ENCODE peak calls at places on chromosomes 12 and 14, in ten cellular contexts. Y, N, J, A, M, U, H, P, D and B are unnamed samples.

GRCh38 chr12:104588048-104588942 is 131.5 kb downstream of the CHST11 start:
- DNase-seq in Y (no peak), N (no peak), J (no peak), A (peak), M (no peak), U (no peak), H (no peak), P (no peak), D (no peak), B (no peak)

GRCh38 chr14:63663428-63664142 is 21.9 kb upstream of the WDR89 start:
- DNase-seq in Y (no peak), N (no peak), J (no peak), A (peak), M (no peak), U (no peak), H (no peak), P (no peak), D (no peak), B (no peak)

GRCh38 chr12:6074394-6074793 is 50.1 kb downstream of the VWF start:
- DNase-seq in Y (no peak), N (peak), J (no peak), A (no peak), M (no peak), U (no peak), H (no peak), P (no peak), D (no peak), B (no peak)

GRCh38 chr14:105062048-105062433 is 3.2 kb downstream of the GPR132 start:
- DNase-seq in Y (no peak), N (no peak), J (no peak), A (no peak), M (no peak), U (no peak), H (no peak), P (no peak), D (no peak), B (no peak)

GRCh38 chr14:57480044-57480443 is 13.6 kb downstream of the CCDC198 start:
- DNase-seq in Y (no peak), N (no peak), J (no peak), A (no peak), M (no peak), U (no peak), H (no peak), P (no peak), D (no peak), B (no peak)

GRCh38 chr14:87148655-87149054 is 844.3 kb downstream of the GALC start:
- DNase-seq in Y (no peak), N (no peak), J (no peak), A (no peak), M (no peak), U (no peak), H (no peak), P (no peak), D (no peak), B (no peak)

GRCh38 chr14:104843442-104844305 is 21.4 kb upstream of the CEP170B start:
- DNase-seq in Y (no peak), N (no peak), J (peak), A (no peak), M (no peak), U (no peak), H (no peak), P (no peak), D (peak), B (no peak)

GRCh38 chr12:123336530-123336929 is 28.1 kb downstream of the SBNO1 start:
- DNase-seq in Y (no peak), N (no peak), J (no peak), A (no peak), M (peak), U (no peak), H (no peak), P (no peak), D (no peak), B (no peak)

GRCh38 chr14:58315606-58316005 is 17.3 kb downstream of the ARID4A start:
- DNase-seq in Y (no peak), N (no peak), J (no peak), A (no peak), M (no peak), U (no peak), H (no peak), P (no peak), D (no peak), B (no peak)

GRCh38 chr14:105281354-105282097 is 19.3 kb downstream of the BRF1 start:
- DNase-seq in Y (peak), N (no peak), J (peak), A (peak), M (no peak), U (no peak), H (no peak), P (no peak), D (no peak), B (no peak)

GRCh38 chr14:52873096-52873495 is 77.8 kb downstream of the FERMT2 start:
- DNase-seq in Y (no peak), N (no peak), J (no peak), A (no peak), M (no peak), U (no peak), H (no peak), P (no peak), D (no peak), B (no peak)

GRCh38 chr12:107684990-107685359 is 624 bp upstream of the PWP1 start:
- DNase-seq in Y (no peak), N (no peak), J (no peak), A (peak), M (no peak), U (peak), H (no peak), P (no peak), D (no peak), B (no peak)

GRCh38 chr14:35402323-35403084 is 2.0 kb downstream of the NFKBIA start:
- DNase-seq in Y (no peak), N (peak), J (no peak), A (no peak), M (peak), U (peak), H (no peak), P (no peak), D (no peak), B (no peak)

GRCh38 chr14:53526190-53526589 is 373.1 kb upstream of the DDHD1 start:
- DNase-seq in Y (no peak), N (no peak), J (no peak), A (no peak), M (no peak), U (no peak), H (no peak), P (no peak), D (no peak), B (no peak)

GRCh38 chr14:73476451-73476905 is 14.3 kb upstream of the RIOX1 start:
- DNase-seq in Y (no peak), N (no peak), J (no peak), A (no peak), M (no peak), U (no peak), H (no peak), P (no peak), D (no peak), B (no peak)

DNA sequence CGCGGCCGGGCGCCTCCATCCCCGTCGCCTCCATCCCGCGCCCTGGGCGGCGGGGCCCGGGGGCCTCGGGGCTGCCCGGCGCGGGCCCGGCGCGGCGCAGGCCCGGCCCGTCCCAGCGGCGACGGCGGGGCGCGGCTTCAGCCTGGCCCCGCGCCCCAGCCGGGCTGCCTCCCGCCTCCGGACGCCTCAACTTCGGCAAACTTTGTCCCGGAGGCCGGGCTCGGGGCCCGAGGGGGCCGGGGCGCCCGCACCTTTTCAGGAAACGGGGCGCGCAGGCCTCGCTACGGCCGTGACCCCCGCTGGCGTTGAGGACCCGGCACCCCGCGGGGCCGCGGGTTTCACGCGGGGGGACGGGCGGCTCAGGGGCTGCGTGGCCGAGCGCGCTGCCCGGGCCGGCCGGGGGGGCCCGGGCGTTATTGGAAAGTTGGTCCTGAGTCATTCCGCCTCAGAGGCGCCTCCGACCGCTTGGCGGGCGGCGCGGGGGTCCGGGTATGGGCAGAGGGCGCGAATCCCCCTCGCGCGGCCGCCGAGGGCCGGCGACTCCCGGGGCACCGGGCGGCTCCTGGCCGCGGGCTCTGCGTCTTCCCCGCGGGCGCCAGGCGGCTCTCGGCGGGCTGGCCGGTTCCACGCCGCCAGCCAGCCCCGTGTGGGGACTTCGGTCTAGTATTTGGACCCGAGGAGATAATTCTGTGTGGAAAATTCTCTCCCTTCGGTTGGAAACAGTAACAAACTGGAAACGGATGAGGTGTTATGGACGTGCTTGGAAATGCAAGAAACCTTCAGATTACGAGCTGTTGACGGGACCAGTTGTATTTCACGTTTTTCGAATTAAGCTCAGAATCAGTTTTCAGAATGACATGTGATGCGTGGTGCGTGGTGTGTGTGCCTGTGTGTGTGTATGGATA is 714 bp downstream of the TRAF3 start:
- DNase-seq in Y (no peak), N (no peak), J (no peak), A (peak), M (peak), U (no peak), H (no peak), P (no peak), D (no peak), B (peak)
- H3K27ac ChIP-seq in Y (peak), N (peak), J (no peak), A (no peak), M (peak), U (peak), H (peak), P (peak), D (peak), B (peak)

GRCh38 chr14:33952541-33952940 is 1.7 kb upstream of the EGLN3 start:
- DNase-seq in Y (no peak), N (no peak), J (no peak), A (no peak), M (no peak), U (no peak), H (no peak), P (no peak), D (no peak), B (no peak)

GRCh38 chr14:33949051-33950037 is 1.5 kb downstream of the EGLN3 start:
- DNase-seq in Y (no peak), N (no peak), J (no peak), A (no peak), M (no peak), U (no peak), H (no peak), P (no peak), D (no peak), B (no peak)

GRCh38 chr14:33951183-33951840 is 438 bp upstream of the EGLN3 start:
- DNase-seq in Y (no peak), N (no peak), J (no peak), A (no peak), M (no peak), U (no peak), H (no peak), P (peak), D (no peak), B (no peak)

GRCh38 chr14:33948143-33948962 is 2.5 kb downstream of the EGLN3 start:
- DNase-seq in Y (no peak), N (no peak), J (no peak), A (no peak), M (no peak), U (no peak), H (no peak), P (no peak), D (no peak), B (no peak)

GRCh38 chr14:33950320-33951182 is at the start of gene EGLN3:
- DNase-seq in Y (peak), N (peak), J (peak), A (peak), M (peak), U (peak), H (peak), P (no peak), D (peak), B (peak)
- H3K27ac ChIP-seq in Y (no peak), N (no peak), J (peak), A (peak), M (peak), U (no peak), H (peak), P (peak), D (peak), B (peak)

DNA sequence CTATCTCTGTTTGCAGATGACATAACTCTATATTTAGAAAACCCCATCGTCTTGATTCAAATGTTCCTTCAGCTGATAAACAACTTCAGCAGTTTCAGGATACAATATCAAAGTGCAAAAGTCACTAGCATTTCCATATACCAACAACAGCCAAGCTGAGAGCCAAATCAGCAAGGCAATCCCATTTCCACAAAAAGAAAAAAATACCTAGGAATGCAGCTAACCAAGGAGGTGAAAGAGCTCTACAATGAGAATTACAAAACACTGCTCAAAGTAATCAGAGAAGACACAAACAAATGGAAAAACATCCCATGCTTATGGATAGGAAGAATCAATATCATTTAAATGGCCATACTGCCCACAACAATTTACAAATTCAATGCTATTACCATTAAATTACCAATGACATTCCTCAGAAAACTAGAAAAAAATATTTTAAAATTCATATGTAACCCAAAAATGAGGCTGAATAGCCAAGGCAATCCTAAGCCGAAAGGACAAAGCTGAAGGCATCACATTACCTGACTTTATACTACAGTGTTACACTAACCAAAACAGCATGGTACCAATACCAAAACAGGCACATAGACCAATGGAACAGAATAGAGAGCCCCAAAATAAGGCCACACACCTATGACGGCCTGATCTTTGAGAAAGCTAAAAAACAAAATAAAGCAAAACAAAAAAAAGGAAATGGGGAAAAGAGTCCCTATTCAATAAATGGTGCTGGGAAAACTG is 901.7 kb downstream of the LRFN5 start:
- DNase-seq in Y (no peak), N (no peak), J (no peak), A (no peak), M (no peak), U (no peak), H (no peak), P (no peak), D (no peak), B (no peak)
- H3K27ac ChIP-seq in Y (no peak), N (no peak), J (no peak), A (no peak), M (no peak), U (no peak), H (no peak), P (no peak), D (no peak), B (no peak)

DNA sequence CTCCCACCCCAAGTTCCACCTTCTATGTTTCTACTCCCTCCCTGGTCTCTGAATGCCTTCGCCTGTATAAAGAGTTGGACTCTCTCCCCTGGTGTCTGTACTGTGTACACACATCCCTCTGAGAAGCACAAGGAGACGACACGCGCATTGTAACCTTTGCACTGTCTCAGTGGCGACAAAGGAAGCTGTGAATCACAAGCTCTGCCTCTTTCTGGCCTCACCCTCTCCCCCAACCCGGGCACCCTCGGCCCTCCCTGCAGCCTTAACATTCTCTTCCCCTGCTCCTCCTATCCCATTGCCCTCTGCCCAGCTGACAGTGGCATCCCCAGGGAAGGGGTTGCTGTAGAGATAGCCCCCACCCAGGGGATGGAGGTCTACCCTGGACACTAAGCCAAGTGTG is 2.5 kb upstream of the SMARCD1 start:
- DNase-seq in Y (no peak), N (no peak), J (no peak), A (no peak), M (no peak), U (no peak), H (no peak), P (no peak), D (no peak), B (no peak)
- H3K27ac ChIP-seq in Y (no peak), N (no peak), J (no peak), A (no peak), M (no peak), U (no peak), H (no peak), P (no peak), D (peak), B (no peak)

GRCh38 chr14:74841230-74842207 is 34.4 kb downstream of the PROX2 start:
- DNase-seq in Y (no peak), N (no peak), J (no peak), A (no peak), M (peak), U (no peak), H (no peak), P (no peak), D (no peak), B (no peak)

GRCh38 chr14:74848768-74849167 is 27.2 kb downstream of the PROX2 start:
- DNase-seq in Y (no peak), N (no peak), J (no peak), A (no peak), M (no peak), U (no peak), H (no peak), P (no peak), D (no peak), B (no peak)

GRCh38 chr14:74846968-74847549 is 28.9 kb downstream of the PROX2 start:
- DNase-seq in Y (no peak), N (no peak), J (no peak), A (peak), M (no peak), U (no peak), H (no peak), P (no peak), D (no peak), B (no peak)

GRCh38 chr14:74843653-74844052 is 32.3 kb downstream of the PROX2 start:
- DNase-seq in Y (no peak), N (no peak), J (no peak), A (peak), M (no peak), U (no peak), H (no peak), P (no peak), D (no peak), B (no peak)

DNA sequence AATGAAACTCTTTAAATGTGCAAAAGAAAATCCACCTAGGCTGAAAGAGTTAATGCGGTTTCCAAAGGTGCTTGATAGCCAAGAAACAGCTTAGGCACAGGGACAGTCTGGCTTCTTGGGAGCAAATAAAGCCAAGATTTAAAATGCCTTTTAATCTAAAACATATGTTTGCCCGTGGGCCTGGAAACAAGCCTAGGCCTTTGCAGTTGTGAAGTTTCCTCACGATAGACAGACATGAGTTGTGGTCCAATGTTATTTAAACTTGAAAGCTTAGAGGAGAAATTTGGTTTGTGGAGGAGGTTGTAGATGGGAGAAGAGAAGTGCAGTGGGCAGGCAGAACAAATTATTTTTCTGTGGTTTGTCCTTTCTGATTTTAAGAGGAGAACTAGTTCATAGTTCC is 29.8 kb downstream of the PROX2 start:
- DNase-seq in Y (no peak), N (no peak), J (no peak), A (peak), M (no peak), U (no peak), H (no peak), P (no peak), D (no peak), B (no peak)
- H3K27ac ChIP-seq in Y (no peak), N (no peak), J (no peak), A (no peak), M (no peak), U (no peak), H (no peak), P (no peak), D (no peak), B (no peak)